ENCODE peak calls at places on chromosomes 12 and 14, in nine cellular contexts. D is KBM-7; U is esophagus squamous epithelium; E is fibroblast of pulmonary artery; O is stimulated activated naive CD8-positive, alpha-beta T cell treated with anti-CD3 and anti-CD28 coated beads, Interleukin-15, amount 100 ng/mL, for 72 hours; T is EL; H is activated CD8-positive, alpha-beta T cell treated with anti-CD3 and anti-CD28 coated beads, Interleukin-2, amount 10 ng/mL, durations not matched to agents 7 days and 5 days; K is RPMI8226; S is hypothalamus. B is an unnamed sample.

GRCh38 chr12:46373303-46374182 is 970 bp upstream of the SLC38A2 start:
- DNase-seq in S (peak), E (peak), K (peak), T (peak), H (peak), U (no peak), D (peak), O (peak), B (peak)

GRCh38 chr12:101928556-101928955 is 51.2 kb downstream of the DRAM1 start:
- DNase-seq in D (no peak), S (no peak), O (no peak), U (no peak), E (no peak), K (no peak), H (no peak), T (no peak), B (no peak)

GRCh38 chr12:111102062-111102735 is 181.8 kb upstream of the MYL2 start:
- DNase-seq in U (no peak), D (no peak), T (no peak), H (no peak), S (no peak), O (no peak), E (no peak), K (peak), B (no peak)

GRCh38 chr12:75684678-75685620 is 173.5 kb upstream of the KRR1 start:
- DNase-seq in K (no peak), O (no peak), U (no peak), T (peak), D (no peak), S (no peak), H (no peak), E (peak), B (peak)

GRCh38 chr14:76373456-76373855 is 2.5 kb upstream of the ESRRB start:
- DNase-seq in E (no peak), T (peak), U (no peak), K (no peak), H (no peak), O (no peak), S (no peak), D (no peak), B (no peak)

GRCh38 chr14:33909380-33910084 is 41.3 kb downstream of the EGLN3 start:
- DNase-seq in H (no peak), O (no peak), S (no peak), K (no peak), E (no peak), T (no peak), D (no peak), U (no peak), B (no peak)

GRCh38 chr12:25994252-25994651 is 35.8 kb downstream of the RASSF8 start:
- DNase-seq in O (no peak), D (no peak), H (no peak), E (peak), S (no peak), U (no peak), K (no peak), T (peak), B (peak)

GRCh38 chr14:101187816-101188570 is 284.5 kb upstream of the RTL1 start:
- DNase-seq in K (no peak), S (no peak), O (no peak), U (no peak), E (no peak), H (no peak), D (no peak), T (no peak), B (no peak)

GRCh38 chr12:1877169-1877878 is 41.1 kb downstream of the CACNA2D4 start:
- DNase-seq in H (peak), D (no peak), O (no peak), S (no peak), T (no peak), K (no peak), E (no peak), U (no peak), B (no peak)

GRCh38 chr12:48351022-48351708 is 446 bp upstream of the ZNF641 start:
- DNase-seq in T (peak), U (no peak), K (no peak), S (peak), O (no peak), H (no peak), E (peak), D (peak), B (peak)

GRCh38 chr12:79934309-79935020 is 432 bp downstream of the PPP1R12A start:
- DNase-seq in O (no peak), E (peak), S (peak), D (peak), T (peak), U (no peak), H (peak), K (no peak), B (peak)

GRCh38 chr12:38139456-38139855 is 177.1 kb upstream of the ALG10B start:
- DNase-seq in H (no peak), S (no peak), O (no peak), U (no peak), T (no peak), E (no peak), D (no peak), K (no peak), B (no peak)

B was measured in astrocyte of the hippocampus.